ENCODE peak calls at places on chromosomes 7 and 10, in eight cellular contexts. K, I, A, U, N, V, Y and M are unnamed samples.

GRCh38 chr10:85043207-85043606 is 714.8 kb downstream of the CCSER2 start:
- DNase-seq in K (no peak), I (no peak), A (no peak), U (no peak), N (no peak), V (no peak), Y (no peak), M (no peak)

GRCh38 chr7:115015619-115016018 is 93.7 kb downstream of the MDFIC start:
- DNase-seq in K (peak), I (no peak), A (no peak), U (no peak), N (no peak), V (no peak), Y (no peak), M (no peak)

GRCh38 chr7:158546626-158547025 is 41.0 kb downstream of the PTPRN2 start:
- DNase-seq in K (no peak), I (no peak), A (no peak), U (no peak), N (no peak), V (no peak), Y (no peak), M (no peak)

GRCh38 chr7:126529833-126530232 is 722.9 kb downstream of the GRM8 start:
- DNase-seq in K (no peak), I (no peak), A (no peak), U (no peak), N (no peak), V (no peak), Y (no peak), M (no peak)

GRCh38 chr10:105586451-105587098 is 945.5 kb downstream of the SORCS3 start:
- DNase-seq in K (no peak), I (no peak), A (no peak), U (no peak), N (no peak), V (no peak), Y (no peak), M (no peak)

GRCh38 chr10:114825513-114826253 is 4.1 kb downstream of the FHIP2A start:
- DNase-seq in K (peak), I (peak), A (no peak), U (no peak), N (no peak), V (no peak), Y (peak), M (no peak)

GRCh38 chr10:34102917-34103506 is 712.1 kb downstream of the PARD3 start:
- DNase-seq in K (no peak), I (no peak), A (no peak), U (no peak), N (no peak), V (no peak), Y (no peak), M (peak)

GRCh38 chr10:28564905-28565304 is 32.0 kb downstream of the WAC start:
- DNase-seq in K (no peak), I (peak), A (no peak), U (no peak), N (no peak), V (no peak), Y (no peak), M (no peak)

GRCh38 chr7:150787321-150788281 is 12.6 kb downstream of the TMEM176B start:
- DNase-seq in K (peak), I (peak), A (no peak), U (no peak), N (no peak), V (peak), Y (no peak), M (no peak)

GRCh38 chr7:30423793-30424505 is 54.6 kb downstream of the NOD1 start:
- DNase-seq in K (no peak), I (no peak), A (no peak), U (no peak), N (no peak), V (no peak), Y (no peak), M (peak)

GRCh38 chr10:124878457-124878739 is 63.5 kb upstream of the ZRANB1 start:
- DNase-seq in K (no peak), I (no peak), A (no peak), U (no peak), N (no peak), V (no peak), Y (no peak), M (no peak)

GRCh38 chr7:139542308-139543151 is 19.0 kb downstream of the CLEC2L start:
- DNase-seq in K (no peak), I (no peak), A (no peak), U (no peak), N (no peak), V (no peak), Y (no peak), M (no peak)

GRCh38 chr7:39353615-39354376 is 212.4 kb upstream of the YAE1 start:
- DNase-seq in K (peak), I (no peak), A (no peak), U (peak), N (no peak), V (peak), Y (no peak), M (no peak)
- TF ChIP-seq CTCF in K (peak), I (no peak), A (no peak), U (peak), N (no peak), V (no peak), Y (no peak), M (no peak)

GRCh38 chr10:22010973-22011408 is 7.5 kb upstream of the DNAJC1 start:
- DNase-seq in K (peak), I (peak), A (no peak), U (no peak), N (no peak), V (no peak), Y (no peak), M (no peak)
- TF ChIP-seq CTCF in K (peak), I (peak), A (peak), U (peak), N (no peak), V (peak), Y (peak), M (peak)

GRCh38 chr7:155355176-155355575 is 57.5 kb downstream of the INSIG1 start:
- DNase-seq in K (no peak), I (no peak), A (no peak), U (no peak), N (no peak), V (no peak), Y (no peak), M (no peak)

GRCh38 chr7:155358066-155358947 is 60.6 kb downstream of the INSIG1 start:
- DNase-seq in K (no peak), I (no peak), A (no peak), U (no peak), N (peak), V (no peak), Y (no peak), M (no peak)

GRCh38 chr7:155357573-155358041 is 59.9 kb downstream of the INSIG1 start:
- DNase-seq in K (no peak), I (no peak), A (no peak), U (no peak), N (peak), V (no peak), Y (no peak), M (no peak)

GRCh38 chr7:155355745-155356144 is 58.1 kb downstream of the INSIG1 start:
- DNase-seq in K (no peak), I (no peak), A (no peak), U (no peak), N (no peak), V (no peak), Y (no peak), M (no peak)

GRCh38 chr7:155356323-155357105 is 58.8 kb downstream of the INSIG1 start:
- DNase-seq in K (peak), I (no peak), A (no peak), U (peak), N (peak), V (no peak), Y (no peak), M (no peak)
- TF ChIP-seq CTCF in K (peak), I (peak), A (no peak), U (peak), N (no peak), V (peak), Y (peak), M (peak)

GRCh38 chr10:93357680-93358079 is 124.5 kb downstream of the MYOF start:
- DNase-seq in K (peak), I (peak), A (no peak), U (peak), N (no peak), V (no peak), Y (peak), M (no peak)
- TF ChIP-seq CTCF in K (peak), I (peak), A (peak), U (no peak), N (peak), V (peak), Y (peak), M (peak)